ENCODE peak calls at places on chromosomes 13 and 19, in eight cellular contexts. G is fibroblast of the aortic adventitia; M is putamen; V is stimulated activated CD8-positive, alpha-beta memory T cell treated with anti-CD3 and anti-CD28 coated beads, Interleukin-4, amount 100 ng/mL, for 4 hours; D is LoVo; R is Daoy; F is activated naive CD4-positive, alpha-beta T cell; B is lung microvascular endothelial cell. W is an unnamed sample.

GRCh38 chr13:99380921-99381645 is 73.9 kb upstream of the GPR183 start:
- DNase-seq in G (no peak), M (no peak), V (no peak), D (no peak), R (no peak), F (peak), B (no peak), W (no peak)

GRCh38 chr19:4454621-4454951 is 3.0 kb downstream of the UBXN6 start:
- DNase-seq in G (no peak), M (no peak), V (no peak), D (no peak), R (no peak), F (no peak), B (no peak), W (no peak)

GRCh38 chr19:48539503-48540096 is 12.4 kb upstream of the SULT2B1 start:
- DNase-seq in G (peak), M (no peak), V (no peak), D (peak), R (peak), F (no peak), B (peak), W (no peak)

GRCh38 chr19:2949939-2950285 is 5.1 kb upstream of the ZNF77 start:
- DNase-seq in G (peak), M (peak), V (no peak), D (no peak), R (no peak), F (no peak), B (peak), W (no peak)

GRCh38 chr19:50457300-50457699 is 19.0 kb upstream of the EMC10 start:
- DNase-seq in G (no peak), M (no peak), V (no peak), D (no peak), R (no peak), F (no peak), B (no peak), W (no peak)

GRCh38 chr19:48341006-48341405 is 15.7 kb downstream of the EMP3 start:
- DNase-seq in G (no peak), M (no peak), V (no peak), D (no peak), R (peak), F (no peak), B (no peak), W (no peak)

GRCh38 chr13:107252428-107252827 is 684.5 kb upstream of the ARGLU1 start:
- DNase-seq in G (no peak), M (no peak), V (no peak), D (no peak), R (no peak), F (no peak), B (no peak), W (no peak)

GRCh38 chr13:51998723-51999471 is 12.4 kb downstream of the ATP7B start:
- DNase-seq in G (peak), M (no peak), V (no peak), D (no peak), R (no peak), F (no peak), B (no peak), W (no peak)

GRCh38 chr13:52726258-52726657 is 13.4 kb downstream of the CNMD start:
- DNase-seq in G (no peak), M (no peak), V (no peak), D (no peak), R (no peak), F (no peak), B (no peak), W (no peak)